ENCODE peak calls at places on chromosomes 11 and 22, in five cellular contexts. G is suprapubic skin, Y is sigmoid colon, D is astrocyte of the cerebellum, X is foreskin fibroblast. A is an unnamed sample.

GRCh38 chr22:46225631-46226030 is 24.5 kb downstream of the CDPF1 start:
- DNase-seq in Y (no peak), D (no peak), X (no peak), G (peak), A (no peak)

GRCh38 chr11:122696662-122697061 is 41.1 kb downstream of the UBASH3B start:
- DNase-seq in Y (no peak), X (no peak), D (no peak), G (no peak), A (no peak)

GRCh38 chr11:3109921-3110706 is 52.9 kb upstream of the CARS1 start:
- DNase-seq in Y (peak), X (peak), G (peak), D (no peak), A (no peak)

GRCh38 chr11:34866375-34866774 is 49.8 kb downstream of the APIP start:
- DNase-seq in Y (no peak), D (no peak), X (peak), G (no peak), A (no peak)

GRCh38 chr11:4125141-4125540 is 30.5 kb downstream of the RRM1 start:
- DNase-seq in Y (no peak), X (peak), G (no peak), D (no peak), A (no peak)

GRCh38 chr22:28917747-28918543 is 34.6 kb downstream of the ZNRF3 start:
- DNase-seq in D (peak), X (peak), Y (peak), G (no peak), A (no peak)

GRCh38 chr22:33757443-33758124 is 162.7 kb downstream of the LARGE1 start:
- DNase-seq in Y (no peak), D (peak), X (no peak), G (no peak), A (no peak)

GRCh38 chr22:40739723-40740122 is 60.4 kb downstream of the MCHR1 start:
- DNase-seq in G (no peak), Y (no peak), D (no peak), X (peak), A (no peak)

GRCh38 chr11:100980156-100980555 is 149.5 kb downstream of the PGR start:
- DNase-seq in D (peak), X (peak), G (no peak), Y (no peak), A (no peak)

GRCh38 chr22:41772198-41772597 is 28.3 kb upstream of the CCDC134 start:
- DNase-seq in X (no peak), Y (no peak), G (no peak), D (no peak), A (no peak)

GRCh38 chr11:70244698-70245097 is 25.8 kb upstream of the PPFIA1 start:
- DNase-seq in G (no peak), D (peak), Y (no peak), X (peak), A (no peak)

GRCh38 chr11:65134952-65135632 is 773 bp upstream of the SYVN1 start:
- DNase-seq in X (peak), G (peak), D (peak), Y (peak), A (peak)

GRCh38 chr22:28299760-28300159 is 379.9 kb downstream of the TTC28 start:
- DNase-seq in D (peak), X (no peak), G (no peak), Y (no peak), A (no peak)

GRCh38 chr11:27464155-27464759 is 8.3 kb downstream of the LGR4 start:
- DNase-seq in D (no peak), Y (no peak), X (peak), G (no peak), A (no peak)

GRCh38 chr11:134925432-134925831 is 513.4 kb upstream of the B3GAT1 start:
- DNase-seq in D (no peak), Y (no peak), G (no peak), X (no peak), A (no peak)

GRCh38 chr11:121590772-121591404 is 138.1 kb upstream of the SORL1-AS1 start:
- DNase-seq in G (no peak), D (no peak), X (no peak), Y (no peak), A (no peak)

GRCh38 chr22:40203568-40203967 is 25.8 kb downstream of the TNRC6B start:
- DNase-seq in D (no peak), X (no peak), G (no peak), Y (no peak), A (no peak)

GRCh38 chr11:86570020-86570419 is 102.4 kb downstream of the ME3 start:
- DNase-seq in X (no peak), Y (no peak), D (no peak), G (no peak), A (no peak)

GRCh38 chr11:66045177-66045639 is 3.8 kb downstream of the GAL3ST3 start:
- DNase-seq in D (peak), X (peak), G (no peak), Y (peak), A (peak)

GRCh38 chr11:94954753-94955152 is 18.6 kb downstream of the CWC15 start:
- DNase-seq in D (no peak), Y (no peak), G (no peak), X (no peak), A (no peak)

GRCh38 chr11:70493089-70493474 is 94.8 kb downstream of the CTTN start:
- DNase-seq in X (no peak), D (no peak), Y (peak), G (no peak), A (no peak)

GRCh38 chr22:46078241-46079092 is 71.9 kb upstream of the PPARA start:
- DNase-seq in D (no peak), G (peak), Y (peak), X (peak), A (no peak)

GRCh38 chr22:47734511-47734910 is 972.1 kb downstream of the TBC1D22A start:
- DNase-seq in G (no peak), Y (no peak), D (no peak), X (no peak), A (no peak)

GRCh38 chr11:77250881-77251640 is 50.4 kb downstream of the GDPD4 start:
- DNase-seq in D (no peak), G (no peak), Y (no peak), X (peak), A (no peak)

GRCh38 chr11:57240757-57241156 is 3.7 kb upstream of the APLNR start:
- DNase-seq in Y (no peak), D (no peak), X (no peak), G (no peak), A (no peak)

GRCh38 chr11:93133710-93134109 is 64.1 kb downstream of the SLC36A4 start:
- DNase-seq in Y (no peak), G (no peak), D (peak), X (peak), A (no peak)

GRCh38 chr11:69449320-69450063 is 32.0 kb upstream of the LINC01488 start:
- DNase-seq in D (no peak), G (no peak), Y (peak), X (peak), A (no peak)

GRCh38 chr22:20429254-20430100 is 8.1 kb downstream of the SCARF2 start:
- DNase-seq in Y (peak), D (no peak), G (peak), X (no peak), A (no peak)

GRCh38 chr11:120337133-120337895 is 1.1 kb downstream of the ARHGEF12 start:
- DNase-seq in D (no peak), X (peak), G (no peak), Y (peak), A (no peak)

GRCh38 chr11:69801513-69802335 is 17.5 kb downstream of the FGF3 start:
- DNase-seq in Y (no peak), X (no peak), G (no peak), D (no peak), A (no peak)

DNA sequence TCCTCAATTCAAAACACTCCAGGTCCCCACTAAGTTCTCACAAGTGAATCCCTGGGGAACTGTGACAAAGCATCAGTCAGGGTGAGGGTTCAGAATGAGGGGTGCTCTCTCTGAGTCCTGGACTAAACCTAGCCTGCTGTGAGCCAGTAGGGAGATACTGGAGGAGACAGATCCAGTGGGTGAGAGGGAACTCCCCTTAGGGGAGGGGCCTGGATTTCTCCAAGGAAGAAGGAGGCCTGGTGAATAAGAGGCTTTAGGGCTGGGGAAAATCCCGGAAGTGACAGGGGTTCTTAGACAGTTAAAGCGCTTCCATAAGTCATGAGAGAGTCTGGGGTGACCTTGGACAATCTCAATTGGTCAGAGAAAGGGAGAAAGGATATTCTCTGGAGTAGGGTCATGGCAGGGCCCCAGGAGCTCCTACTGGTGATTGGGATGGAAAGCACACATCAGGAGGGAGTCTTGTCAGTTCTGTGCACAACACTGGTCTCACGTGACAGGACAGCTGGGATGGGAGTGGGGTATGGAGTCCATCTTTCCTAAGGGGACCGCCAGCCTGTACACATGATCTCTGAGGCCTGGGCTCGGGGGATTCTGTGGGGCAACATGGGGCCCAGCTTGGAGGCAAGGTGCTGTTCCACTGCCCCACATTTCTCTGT is 1.5 kb downstream of the TBC1D10A start:
- DNase-seq in Y (peak), G (no peak), D (no peak), X (peak), A (no peak)
- TF ChIP-seq CTCF in Y (no peak), G (no peak), D (no peak), X (no peak), A (no peak)

GRCh38 chr11:116422976-116423375 is 349.8 kb downstream of the BUD13 start:
- DNase-seq in X (no peak), G (no peak), D (no peak), Y (no peak), A (no peak)
- TF ChIP-seq CTCF in X (no peak), G (no peak), D (no peak), Y (no peak), A (peak)

DNA sequence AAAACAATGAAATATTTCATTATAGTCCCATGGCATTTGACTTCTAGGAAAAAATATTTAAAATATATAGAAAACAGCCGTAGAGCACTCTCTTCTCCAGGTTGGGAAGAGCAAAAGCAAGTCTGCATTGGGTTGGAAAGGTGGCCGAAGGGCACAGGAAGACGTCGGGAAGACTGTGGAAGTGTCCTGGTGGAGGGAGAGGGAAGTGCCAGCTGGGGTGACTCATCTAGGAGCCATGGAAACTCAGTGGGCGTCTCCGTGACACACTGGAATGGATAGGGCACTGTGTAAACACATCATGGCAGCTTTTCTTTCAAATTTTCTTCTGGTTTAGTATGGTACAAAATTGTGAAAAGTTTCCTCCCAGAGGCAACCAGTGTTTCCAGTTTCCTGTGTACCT is 12.7 kb downstream of the GTPBP1 start:
- DNase-seq in X (peak), Y (peak), D (no peak), G (peak), A (no peak)
- TF ChIP-seq CTCF in X (peak), Y (peak), D (peak), G (peak), A (peak)

DNA sequence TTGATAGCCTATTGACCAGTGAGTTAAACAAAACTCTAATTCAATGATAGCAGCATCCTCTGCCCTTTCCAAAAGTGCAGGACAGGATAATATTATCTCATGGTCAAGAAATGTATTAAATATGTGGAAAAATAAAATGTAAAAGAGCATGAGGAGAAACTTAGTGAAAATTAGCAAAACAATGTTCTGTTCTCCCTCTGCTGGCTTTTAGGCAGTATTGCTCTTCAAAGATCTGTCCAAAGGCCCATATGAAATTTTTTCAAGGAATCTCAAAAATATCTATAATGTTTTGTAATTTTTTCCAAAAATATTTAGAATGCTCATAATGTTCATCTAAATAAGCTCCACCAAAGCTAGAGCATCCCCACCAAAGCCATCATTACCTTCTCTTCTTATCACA is 8.3 kb upstream of the ARL14EP start:
- DNase-seq in X (peak), D (no peak), Y (no peak), G (no peak), A (no peak)
- TF ChIP-seq CTCF in X (peak), D (peak), Y (peak), G (no peak), A (peak)